ENCODE peak calls at places on chromosomes 1 and 21, in five cellular contexts. M is sigmoid colon; S is MM.1S; E is CD8-positive, alpha-beta memory T cell; D is cardiac muscle cell. G is an unnamed sample. For H3K27me3, the result is how much of the 10 kb centered on the place peaks cover.

GRCh38 chr1:64536836-64537490 is 67.0 kb downstream of the CACHD1 start:
- DNase-seq in D (no peak), E (no peak), S (no peak), M (no peak), G (no peak)

GRCh38 chr1:14954210-14954609 is 199.3 kb upstream of the TMEM51 start:
- DNase-seq in M (no peak), E (no peak), D (peak), S (no peak), G (no peak)

GRCh38 chr1:10852486-10852885 is 56.0 kb upstream of the CASZ1 start:
- DNase-seq in E (no peak), M (no peak), D (no peak), S (no peak), G (no peak)

GRCh38 chr1:220700591-220701179 is 10.5 kb downstream of the C1orf115 start:
- DNase-seq in E (no peak), D (peak), M (no peak), S (no peak), G (no peak)

GRCh38 chr1:43493661-43494450 is 36.8 kb upstream of the PTPRF start:
- DNase-seq in S (no peak), E (no peak), D (peak), M (no peak), G (no peak)

GRCh38 chr21:44914176-44914874 is 6.4 kb downstream of the ITGB2 start:
- DNase-seq in M (no peak), E (peak), S (no peak), D (no peak), G (peak)

GRCh38 chr1:217889401-217889800 is 258.3 kb downstream of the SPATA17 start:
- DNase-seq in E (no peak), M (no peak), D (no peak), S (no peak), G (no peak)

GRCh38 chr21:33848252-33848953 is 67.2 kb downstream of the ATP5PO start:
- DNase-seq in M (no peak), S (no peak), D (no peak), E (no peak), G (no peak)

GRCh38 chr1:8477983-8478362 is 160.1 kb downstream of the SLC45A1 start:
- DNase-seq in S (no peak), E (no peak), D (no peak), M (no peak), G (no peak)

GRCh38 chr1:244599937-244600350 is 53.0 kb upstream of the DESI2 start:
- DNase-seq in S (peak), M (no peak), D (peak), E (peak), G (peak)

GRCh38 chr1:244011796-244012195 is 39.3 kb upstream of the ZBTB18 start:
- DNase-seq in M (no peak), S (no peak), E (no peak), D (no peak), G (no peak)

GRCh38 chr1:16248603-16249534 is 11.9 kb upstream of the CPLANE2 start:
- DNase-seq in E (no peak), M (peak), D (peak), S (peak), G (no peak)

GRCh38 chr21:25908495-25908894 is 173.7 kb downstream of the GABPA start:
- DNase-seq in D (no peak), S (no peak), E (no peak), M (no peak), G (no peak)

GRCh38 chr1:203166192-203166940 is 9.3 kb downstream of the MYBPH start:
- DNase-seq in S (peak), M (no peak), E (no peak), D (no peak), G (no peak)

GRCh38 chr1:214198571-214198970 is 82.4 kb upstream of the SMYD2 start:
- DNase-seq in E (no peak), D (no peak), M (no peak), S (no peak), G (no peak)

GRCh38 chr1:225658041-225658440 is 5.1 kb upstream of the ENAH start:
- DNase-seq in S (no peak), M (no peak), D (no peak), E (no peak), G (no peak)

GRCh38 chr1:57411262-57411661 is 12.6 kb downstream of the DAB1 start:
- DNase-seq in M (no peak), E (no peak), D (peak), S (peak), G (no peak)

GRCh38 chr1:66281808-66282207 is 252.1 kb upstream of the SGIP1 start:
- DNase-seq in E (no peak), D (no peak), M (no peak), S (no peak), G (no peak)

GRCh38 chr1:226635456-226635941 is 86.9 kb downstream of the STUM start:
- DNase-seq in E (peak), S (peak), D (no peak), M (peak), G (peak)

GRCh38 chr21:29145354-29145782 is 14.9 kb downstream of the MAP3K7CL start:
- DNase-seq in D (peak), S (no peak), E (no peak), M (peak), G (no peak)

GRCh38 chr1:183907106-183907505 is 102.2 kb downstream of the RGL1 start:
- DNase-seq in S (no peak), D (no peak), M (no peak), E (no peak), G (no peak)

GRCh38 chr21:28228624-28228995 is 764.1 kb downstream of the LTN1 start:
- DNase-seq in M (no peak), E (no peak), S (no peak), D (no peak), G (no peak)

GRCh38 chr1:21639594-21640041 is 29.5 kb downstream of the RAP1GAP start:
- DNase-seq in D (no peak), E (no peak), S (no peak), M (no peak), G (no peak)

GRCh38 chr1:220874201-220874655 is 5.0 kb upstream of the HLX start:
- DNase-seq in E (no peak), D (peak), S (peak), M (no peak), G (no peak)

GRCh38 chr1:205791568-205792180 is 16.4 kb upstream of the RAB29 start:
- DNase-seq in M (no peak), E (peak), S (peak), D (peak), G (peak)

GRCh38 chr1:20603473-20604464 is 14.9 kb downstream of the CDA start:
- DNase-seq in S (no peak), D (peak), E (no peak), M (no peak), G (no peak)

GRCh38 chr1:61504840-61505239 is 220.1 kb downstream of the TM2D1 start:
- DNase-seq in E (no peak), D (peak), M (no peak), S (no peak), G (no peak)

GRCh38 chr1:32393832-32394140 is 455 bp downstream of the BSDC1 start:
- DNase-seq in D (peak), M (no peak), E (no peak), S (peak), G (no peak)

GRCh38 chr1:39490596-39491145 is 765 bp upstream of the BMP8A start:
- DNase-seq in S (peak), E (peak), D (no peak), M (no peak), G (no peak)

GRCh38 chr21:43703068-43703880 is 15.7 kb upstream of the PDXK start:
- DNase-seq in D (peak), E (peak), S (peak), M (no peak), G (no peak)

GRCh38 chr1:10082785-10083479 is 50.2 kb downstream of the UBE4B start:
- DNase-seq in E (no peak), S (no peak), D (no peak), M (no peak), G (no peak)

GRCh38 chr1:70358921-70359564 is 4.5 kb upstream of the ANKRD13C start:
- DNase-seq in E (no peak), M (no peak), S (peak), D (peak), G (no peak)

GRCh38 chr1:90394247-90394646 is 322.9 kb downstream of the BARHL2 start:
- DNase-seq in S (no peak), M (no peak), E (no peak), D (peak), G (no peak)

GRCh38 chr1:164440222-164440621 is 118.8 kb upstream of the PBX1 start:
- DNase-seq in D (peak), S (peak), M (peak), E (no peak), G (no peak)

GRCh38 chr1:118986291-118986838 is 1.8 kb downstream of the TBX15 start:
- DNase-seq in D (no peak), S (no peak), E (no peak), M (no peak), G (no peak)

GRCh38 chr1:39564340-39564739 is 12.2 kb downstream of the PABPC4 start:
- DNase-seq in D (no peak), S (no peak), M (no peak), E (no peak), G (no peak)

GRCh38 chr1:78102916-78103315 is 57.1 kb downstream of the GIPC2 start:
- DNase-seq in M (no peak), E (no peak), D (no peak), S (no peak), G (no peak)

GRCh38 chr1:78101051-78101450 is 55.3 kb downstream of the GIPC2 start:
- DNase-seq in S (no peak), M (no peak), E (no peak), D (no peak), G (no peak)

GRCh38 chr1:78102082-78102481 is 56.3 kb downstream of the GIPC2 start:
- DNase-seq in S (no peak), M (no peak), E (no peak), D (peak), G (no peak)

GRCh38 chr1:78104322-78104721 is 58.6 kb downstream of the GIPC2 start:
- DNase-seq in S (no peak), E (no peak), D (no peak), M (no peak), G (no peak)

GRCh38 chr1:78101514-78101913 is 55.7 kb downstream of the GIPC2 start:
- DNase-seq in S (no peak), M (no peak), E (no peak), D (peak), G (no peak)
- H3K27ac ChIP-seq in S (no peak), M (no peak), E (no peak), D (peak), G (no peak)

DNA sequence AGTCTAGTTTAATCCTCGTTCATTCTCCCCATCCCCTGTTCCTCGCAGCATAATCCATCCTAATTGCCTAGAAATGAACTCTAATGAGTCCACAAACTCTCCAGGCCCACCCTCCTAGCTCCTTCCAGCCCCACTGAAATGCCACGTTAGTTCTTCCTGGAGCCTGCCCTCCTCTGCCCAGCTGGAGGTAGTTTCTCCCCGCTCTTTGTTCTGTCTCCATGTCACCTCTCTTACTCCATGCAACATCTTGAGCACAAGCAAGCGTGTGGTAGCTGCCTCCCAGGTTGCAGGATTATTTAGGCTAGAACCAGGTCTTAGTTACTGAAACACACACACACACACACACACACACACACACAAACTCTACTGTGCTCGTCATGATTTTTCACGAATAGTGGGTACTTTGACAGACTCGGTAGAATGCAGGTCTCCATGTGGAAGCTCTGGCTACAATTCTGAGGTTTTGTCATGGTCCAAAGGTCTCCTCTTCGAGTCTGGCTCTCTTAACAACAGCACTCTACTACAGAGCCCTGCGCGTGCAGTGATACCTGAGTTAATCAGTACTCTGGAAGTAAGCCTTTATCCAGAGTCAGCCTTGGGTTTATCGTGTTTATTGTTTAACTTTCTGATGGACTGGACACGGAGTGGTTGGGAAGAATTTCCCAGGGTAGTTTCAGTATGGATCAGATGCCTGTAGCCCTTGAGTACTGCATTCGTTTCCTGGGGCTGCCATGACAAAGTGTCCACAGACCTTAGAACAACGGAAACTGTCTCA is 27.5 kb downstream of the HUNK start:
- DNase-seq in E (no peak), D (no peak), S (no peak), M (no peak), G (no peak)
- H3K27me3 ChIP-seq in E (under half), D (under half), S (under half), M (under half), G (under half)

GRCh38 chr1:181015258-181015630 is 7.4 kb downstream of the STX6 start:
- DNase-seq in D (no peak), M (no peak), E (no peak), S (no peak), G (no peak)
- H3K27ac ChIP-seq in D (no peak), M (no peak), E (no peak), S (no peak), G (no peak)

GRCh38 chr1:109959632-109959973 is 25.0 kb upstream of the AHCYL1 start:
- DNase-seq in M (no peak), S (no peak), E (no peak), D (no peak), G (no peak)

GRCh38 chr1:109960745-109961094 is 23.8 kb upstream of the AHCYL1 start:
- DNase-seq in D (no peak), E (no peak), S (no peak), M (no peak), G (no peak)

GRCh38 chr1:109954180-109954579 is 30.4 kb upstream of the AHCYL1 start:
- DNase-seq in M (no peak), D (no peak), E (no peak), S (no peak), G (no peak)

GRCh38 chr1:109963864-109964263 is 20.7 kb upstream of the AHCYL1 start:
- DNase-seq in D (peak), M (no peak), E (no peak), S (no peak), G (no peak)

GRCh38 chr1:109959974-109960744 is 24.4 kb upstream of the AHCYL1 start:
- DNase-seq in M (no peak), E (no peak), D (peak), S (no peak), G (no peak)
- H3K27me3 ChIP-seq in M (under half), E (under half), D (under half), S (under half), G (under half)

G was measured in CD4-positive, alpha-beta memory T cell.